ENCODE peak calls at places on chromosomes 1 and 21, in six cellular contexts. V is heart right ventricle, O is left ventricle myocardium inferior, J is kidney, Z is uterus, U is pancreas. R is an unnamed sample.
A peak's percentile ranks its signal among the peaks of the same experiment; 100 is the strongest.

GRCh38 chr1:36710008-36710407 is 227.3 kb upstream of the CSF3R start:
- DNase-seq in O (no peak), U (no peak), J (no peak), V (no peak), Z (no peak), R (no peak)

GRCh38 chr21:33578214-33578613 is 10.3 kb downstream of the DONSON start:
- DNase-seq in J (no peak), U (no peak), O (no peak), Z (no peak), V (no peak), R (no peak)

GRCh38 chr1:14598007-14598497 is 433 bp upstream of the KAZN start:
- DNase-seq in Z (no peak), O (no peak), J (peak; percentile 75), V (no peak), U (no peak), R (peak; percentile 70)

GRCh38 chr1:201648911-201649775 is 110.2 kb downstream of the NAV1 start:
- DNase-seq in U (peak; percentile 66), J (peak; percentile 73), V (no peak), O (peak; percentile 36), Z (peak; percentile 54), R (peak; percentile 61)

GRCh38 chr1:153624965-153625611 is 2.2 kb downstream of the S100A13 start:
- DNase-seq in J (peak; percentile 15), V (no peak), O (no peak), U (peak; percentile 12), Z (no peak), R (no peak)

GRCh38 chr1:111190931-111191451 is 9.5 kb downstream of the DENND2D start:
- DNase-seq in Z (no peak), V (no peak), O (no peak), U (no peak), J (no peak), R (no peak)

GRCh38 chr1:232988572-232989040 is 38.2 kb downstream of the NTPCR start:
- DNase-seq in V (no peak), J (no peak), O (no peak), Z (no peak), U (no peak), R (no peak)

GRCh38 chr1:221865808-221866207 is 123.9 kb upstream of the DUSP10 start:
- DNase-seq in V (peak; percentile 6), O (no peak), J (no peak), Z (no peak), U (no peak), R (no peak)

GRCh38 chr1:108199231-108199657 is 899 bp downstream of the SLC25A24 start:
- DNase-seq in Z (no peak), V (peak; percentile 17), J (no peak), U (no peak), O (no peak), R (no peak)

GRCh38 chr1:52288286-52288685 is 77.7 kb downstream of the CC2D1B start:
- DNase-seq in V (no peak), U (no peak), O (no peak), Z (no peak), J (no peak), R (no peak)

GRCh38 chr1:176880954-176881595 is 283.4 kb downstream of the ASTN1 start:
- DNase-seq in U (peak; percentile 90), O (peak; percentile 61), J (peak; percentile 77), Z (peak; percentile 62), V (peak; percentile 68), R (peak; percentile 66)

GRCh38 chr21:31293986-31294385 is 50.1 kb downstream of the TIAM1 start:
- DNase-seq in J (no peak), V (no peak), Z (no peak), O (no peak), U (no peak), R (no peak)

GRCh38 chr1:43267818-43268425 is 1.9 kb upstream of the TMEM125 start:
- DNase-seq in J (no peak), U (no peak), O (no peak), V (no peak), Z (no peak), R (no peak)

GRCh38 chr1:944341-945325 is 14.4 kb downstream of the NOC2L start:
- DNase-seq in Z (peak; percentile 83), V (peak; percentile 53), O (peak; percentile 51), U (no peak), J (peak; percentile 96), R (no peak)

GRCh38 chr1:150876111-150876434 is 326 bp downstream of the ARNT start:
- DNase-seq in U (no peak), J (no peak), Z (no peak), O (no peak), V (no peak), R (no peak)

GRCh38 chr1:169809370-169810095 is 14.8 kb upstream of the METTL18 start:
- DNase-seq in U (no peak), O (no peak), V (peak; percentile 33), Z (no peak), J (no peak), R (peak; percentile 22)

GRCh38 chr1:6086358-6086757 is 40.7 kb downstream of the KCNAB2 start:
- DNase-seq in Z (no peak), U (no peak), O (no peak), V (no peak), J (no peak), R (no peak)

GRCh38 chr21:14609274-14609673 is 63.2 kb upstream of the SAMSN1 start:
- DNase-seq in J (no peak), V (no peak), U (no peak), Z (no peak), O (no peak), R (no peak)

GRCh38 chr1:80075351-80075750 is 1068.8 kb upstream of the ADGRL4 start:
- DNase-seq in Z (no peak), V (no peak), O (no peak), U (no peak), J (no peak), R (no peak)

GRCh38 chr21:37829043-37829442 is 87.2 kb downstream of the KCNJ6 start:
- DNase-seq in U (no peak), J (no peak), Z (no peak), O (no peak), V (no peak), R (no peak)

GRCh38 chr1:167721617-167722151 is at the start of gene MPZL1:
- DNase-seq in U (peak; percentile 98), V (peak; percentile 98), Z (peak; percentile 96), O (peak; percentile 97), J (peak; percentile 98), R (peak; percentile 94)

GRCh38 chr1:6040859-6041415 is 4.8 kb upstream of the KCNAB2 start:
- DNase-seq in V (no peak), Z (no peak), U (no peak), O (no peak), J (no peak), R (no peak)

GRCh38 chr1:31562707-31563360 is 13.5 kb upstream of the TINAGL1 start:
- DNase-seq in Z (no peak), V (no peak), O (no peak), J (no peak), U (no peak), R (no peak)

GRCh38 chr1:209595032-209595431 is 11.5 kb downstream of the CAMK1G start:
- DNase-seq in V (no peak), J (no peak), Z (no peak), O (no peak), U (no peak), R (no peak)

GRCh38 chr1:30872033-30872947 is 36.3 kb downstream of the SDC3 start:
- DNase-seq in Z (no peak), O (no peak), U (no peak), V (no peak), J (peak; percentile 9), R (no peak)

GRCh38 chr1:173127369-173128307 is 76.9 kb upstream of the TNFSF18 start:
- DNase-seq in Z (no peak), J (no peak), U (no peak), O (no peak), V (no peak), R (no peak)

GRCh38 chr1:156858959-156859522 is at the start of gene INSRR:
- DNase-seq in U (no peak), O (no peak), Z (no peak), V (peak; percentile 16), J (peak; percentile 73), R (no peak)

GRCh38 chr1:154607084-154607747 is 770 bp downstream of the ADAR start:
- DNase-seq in V (no peak), U (no peak), Z (peak; percentile 42), J (no peak), O (no peak), R (no peak)

GRCh38 chr1:23529146-23530088 is 1.6 kb downstream of the E2F2 start:
- DNase-seq in Z (no peak), V (no peak), J (no peak), U (no peak), O (no peak), R (peak; percentile 64)

GRCh38 chr1:115807723-115808122 is 33.2 kb downstream of the NHLH2 start:
- DNase-seq in O (no peak), U (no peak), Z (peak; percentile 27), V (peak; percentile 59), J (no peak), R (peak; percentile 57)

GRCh38 chr1:75469586-75470173 is 141.2 kb downstream of the SLC44A5 start:
- DNase-seq in J (no peak), V (no peak), U (no peak), O (no peak), Z (no peak), R (no peak)

DNA sequence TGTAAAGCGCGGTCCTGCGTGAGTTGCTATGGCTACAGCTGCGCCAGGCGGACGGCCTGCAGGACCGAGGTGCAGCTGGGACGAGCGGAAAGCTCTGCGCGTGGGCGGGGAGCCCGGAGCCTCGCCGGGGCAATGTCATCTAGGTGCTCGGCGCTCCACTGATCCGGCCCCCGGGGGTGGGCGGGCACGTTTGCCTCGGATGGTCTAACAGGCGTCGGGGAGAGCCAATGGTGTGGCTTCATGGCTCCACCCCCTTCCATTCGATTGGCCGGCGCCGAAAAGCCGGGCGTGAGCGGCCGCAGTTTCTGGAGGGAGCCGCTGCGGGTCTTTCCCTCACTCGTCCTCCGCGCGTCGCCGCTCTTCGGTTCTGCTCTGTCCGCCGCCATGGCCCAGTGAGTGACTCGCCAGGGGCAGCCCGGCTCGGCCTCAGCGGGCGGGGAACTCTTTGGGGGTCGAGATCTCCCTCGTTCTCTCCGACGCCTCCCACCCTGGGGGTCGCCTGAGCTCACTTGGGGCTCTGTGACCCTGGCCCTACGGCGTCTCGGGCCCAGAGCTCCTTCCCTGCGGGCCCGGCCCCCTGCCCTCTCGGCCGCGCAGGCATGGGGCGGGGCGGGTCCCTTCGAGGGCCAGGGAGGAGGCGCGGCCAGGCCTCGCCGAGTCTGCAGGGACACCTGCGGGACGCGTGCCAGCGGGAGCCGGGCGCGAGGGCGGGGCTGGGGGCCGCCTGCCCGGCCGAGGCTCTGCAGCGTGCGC is at the start of gene PGD:
- DNase-seq in J (peak; percentile 99), O (peak; percentile 99), Z (peak; percentile 97), V (peak; percentile 98), U (peak; percentile 97), R (peak; percentile 100)
- TF ChIP-seq CTCF in J (no peak), O (no peak), Z (peak; percentile 17), V (peak; percentile 10), U (no peak), R (peak; percentile 8)

GRCh38 chr1:3186526-3186921 is 117.5 kb downstream of the PRDM16 start:
- DNase-seq in Z (peak; percentile 69), V (peak; percentile 91), O (peak; percentile 82), U (no peak), J (peak; percentile 91), R (peak; percentile 52)
- H3K27ac ChIP-seq in Z (peak overlapping the region; percentile 52), V (peak overlapping the region; percentile 86), O (peak overlapping the region; percentile 85), U (peak overlapping the region; percentile 62), J (peak overlapping the region; percentile 93), R (peak overlapping the region; percentile 96)

GRCh38 chr1:105208581-105208980 is 1458.9 kb downstream of the AMY1C start:
- DNase-seq in Z (no peak), J (no peak), O (no peak), U (no peak), V (no peak), R (no peak)
- H3K9me3 ChIP-seq in Z (no peaks in the 10 kb centered on the region), J (no peaks in the 10 kb centered on the region), O (peaks cover 49% of the 10 kb centered on the region), U (no peaks in the 10 kb centered on the region), V (no peaks in the 10 kb centered on the region), R (no peaks in the 10 kb centered on the region)

GRCh38 chr1:18955442-18956188 is 861 bp downstream of the IFFO2 start:
- DNase-seq in U (peak; percentile 79), J (peak; percentile 87), O (no peak), Z (peak; percentile 38), V (no peak), R (peak; percentile 69)
- TF ChIP-seq CTCF in U (no peak), J (peak; percentile 14), O (no peak), Z (peak; percentile 7), V (peak; percentile 36), R (no peak)